ENCODE peak calls at places on chromosomes 2 and 18, in ten cellular contexts. O, Y, B, I, J, L, U, D, V and C are unnamed samples.

GRCh38 chr2:39153312-39153711 is 32.5 kb upstream of the SOS1 start:
- DNase-seq in O (no peak), Y (no peak), B (no peak), I (peak), J (no peak), L (no peak), U (no peak), D (no peak), V (no peak), C (no peak)

GRCh38 chr2:76563730-76564129 is 853.0 kb upstream of the GCFC2 start:
- DNase-seq in O (no peak), Y (no peak), B (no peak), I (no peak), J (no peak), L (no peak), U (no peak), D (no peak), V (no peak), C (no peak)

GRCh38 chr18:5955861-5956260 is 60.5 kb upstream of the TMEM200C start:
- DNase-seq in O (no peak), Y (no peak), B (no peak), I (no peak), J (no peak), L (no peak), U (no peak), D (no peak), V (no peak), C (no peak)

GRCh38 chr2:189548686-189549439 is 31.7 kb downstream of the SLC40A1 start:
- DNase-seq in O (no peak), Y (no peak), B (no peak), I (no peak), J (no peak), L (no peak), U (no peak), D (no peak), V (no peak), C (peak)

GRCh38 chr2:241218131-241219029 is 29.9 kb downstream of the ANO7 start:
- DNase-seq in O (peak), Y (no peak), B (no peak), I (peak), J (no peak), L (no peak), U (no peak), D (peak), V (peak), C (peak)

GRCh38 chr2:219476605-219477578 is 21.8 kb upstream of the GMPPA start:
- DNase-seq in O (no peak), Y (no peak), B (no peak), I (no peak), J (no peak), L (no peak), U (no peak), D (peak), V (no peak), C (no peak)

GRCh38 chr2:172038604-172039003 is 38.9 kb downstream of the METAP1D start:
- DNase-seq in O (no peak), Y (no peak), B (no peak), I (peak), J (peak), L (no peak), U (no peak), D (no peak), V (no peak), C (peak)

GRCh38 chr2:56715670-56716069 is 531.9 kb downstream of the CCDC85A start:
- DNase-seq in O (no peak), Y (no peak), B (no peak), I (no peak), J (no peak), L (no peak), U (no peak), D (no peak), V (no peak), C (no peak)

GRCh38 chr2:1544478-1545069 is 131.3 kb downstream of the TPO start:
- DNase-seq in O (no peak), Y (no peak), B (no peak), I (no peak), J (no peak), L (no peak), U (peak), D (no peak), V (no peak), C (peak)

GRCh38 chr18:7572837-7573236 is 5.7 kb downstream of the PTPRM start:
- DNase-seq in O (no peak), Y (no peak), B (no peak), I (no peak), J (no peak), L (no peak), U (peak), D (no peak), V (peak), C (no peak)

GRCh38 chr2:35415282-35415681 is 940.3 kb upstream of the CRIM1 start:
- DNase-seq in O (no peak), Y (no peak), B (no peak), I (no peak), J (no peak), L (no peak), U (no peak), D (no peak), V (no peak), C (peak)

GRCh38 chr2:190482441-190482840 is 52.1 kb downstream of the NEMP2 start:
- DNase-seq in O (no peak), Y (no peak), B (no peak), I (no peak), J (no peak), L (no peak), U (no peak), D (no peak), V (no peak), C (no peak)

GRCh38 chr2:128208023-128208422 is 110.6 kb downstream of the HS6ST1 start:
- DNase-seq in O (no peak), Y (no peak), B (no peak), I (no peak), J (no peak), L (peak), U (no peak), D (no peak), V (no peak), C (no peak)

GRCh38 chr2:227796044-227796780 is 17.4 kb upstream of the CCL20 start:
- DNase-seq in O (no peak), Y (no peak), B (no peak), I (peak), J (no peak), L (no peak), U (no peak), D (no peak), V (no peak), C (peak)

GRCh38 chr2:158120664-158121063 is 19.0 kb downstream of the UPP2 start:
- DNase-seq in O (no peak), Y (no peak), B (no peak), I (no peak), J (no peak), L (no peak), U (no peak), D (no peak), V (no peak), C (no peak)

GRCh38 chr18:59994357-59994756 is 94.6 kb downstream of the PMAIP1 start:
- DNase-seq in O (no peak), Y (peak), B (no peak), I (peak), J (no peak), L (no peak), U (no peak), D (no peak), V (peak), C (peak)

GRCh38 chr2:226360658-226361057 is 439.0 kb downstream of the IRS1 start:
- DNase-seq in O (no peak), Y (no peak), B (no peak), I (no peak), J (no peak), L (no peak), U (no peak), D (no peak), V (no peak), C (no peak)

GRCh38 chr2:204049635-204050034 is 113.1 kb downstream of the ICOS start:
- DNase-seq in O (no peak), Y (no peak), B (no peak), I (no peak), J (no peak), L (no peak), U (no peak), D (no peak), V (peak), C (no peak)

GRCh38 chr2:208389940-208390339 is 16.7 kb upstream of the PTH2R start:
- DNase-seq in O (no peak), Y (no peak), B (no peak), I (no peak), J (no peak), L (no peak), U (no peak), D (no peak), V (no peak), C (no peak)

GRCh38 chr2:208386546-208386945 is 20.0 kb upstream of the PTH2R start:
- DNase-seq in O (no peak), Y (no peak), B (no peak), I (no peak), J (no peak), L (no peak), U (no peak), D (no peak), V (no peak), C (no peak)

GRCh38 chr2:208392300-208392699 is 14.3 kb upstream of the PTH2R start:
- DNase-seq in O (no peak), Y (no peak), B (no peak), I (no peak), J (no peak), L (no peak), U (no peak), D (no peak), V (no peak), C (peak)
- TF ChIP-seq CTCF in O (peak), Y (peak), B (no peak), I (no peak), J (peak), L (no peak), U (peak), D (no peak), V (no peak), C (no peak)

GRCh38 chr2:179850188-179850587 is 11.2 kb downstream of the ZNF385B start:
- DNase-seq in O (no peak), Y (no peak), B (no peak), I (no peak), J (peak), L (no peak), U (peak), D (no peak), V (no peak), C (no peak)
- TF ChIP-seq CTCF in O (no peak), Y (peak), B (no peak), I (peak), J (peak), L (no peak), U (peak), D (no peak), V (no peak), C (peak)

GRCh38 chr2:14480120-14480519 is 152.4 kb upstream of the LRATD1 start:
- DNase-seq in O (no peak), Y (no peak), B (no peak), I (no peak), J (no peak), L (no peak), U (no peak), D (no peak), V (no peak), C (no peak)

GRCh38 chr2:14475994-14476393 is 156.5 kb upstream of the LRATD1 start:
- DNase-seq in O (no peak), Y (no peak), B (no peak), I (no peak), J (no peak), L (no peak), U (no peak), D (no peak), V (peak), C (no peak)

GRCh38 chr2:14479486-14479885 is 153.0 kb upstream of the LRATD1 start:
- DNase-seq in O (no peak), Y (no peak), B (no peak), I (no peak), J (no peak), L (no peak), U (no peak), D (no peak), V (no peak), C (no peak)

DNA sequence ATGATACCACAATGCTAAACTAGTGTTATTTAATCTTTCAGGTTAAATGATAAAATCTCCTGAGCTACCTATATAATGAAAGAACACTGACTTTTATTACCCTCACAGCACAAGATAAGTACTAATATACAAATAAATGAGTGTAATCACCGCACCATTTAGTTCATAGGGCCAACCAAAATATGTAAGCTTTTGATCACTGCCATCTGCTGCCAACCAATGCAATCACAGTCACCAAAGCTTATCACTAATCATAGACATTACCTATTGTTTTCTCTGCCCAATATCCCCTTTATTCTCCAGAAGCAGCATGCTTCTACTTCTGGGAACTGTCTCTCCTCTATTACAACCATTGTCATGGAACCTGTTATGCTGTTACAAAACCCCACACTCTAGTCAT is 151.6 kb upstream of the LRATD1 start:
- DNase-seq in O (no peak), Y (no peak), B (no peak), I (no peak), J (no peak), L (no peak), U (no peak), D (no peak), V (no peak), C (no peak)
- TF ChIP-seq CTCF in O (no peak), Y (no peak), B (no peak), I (peak), J (no peak), L (no peak), U (no peak), D (no peak), V (no peak), C (no peak)

DNA sequence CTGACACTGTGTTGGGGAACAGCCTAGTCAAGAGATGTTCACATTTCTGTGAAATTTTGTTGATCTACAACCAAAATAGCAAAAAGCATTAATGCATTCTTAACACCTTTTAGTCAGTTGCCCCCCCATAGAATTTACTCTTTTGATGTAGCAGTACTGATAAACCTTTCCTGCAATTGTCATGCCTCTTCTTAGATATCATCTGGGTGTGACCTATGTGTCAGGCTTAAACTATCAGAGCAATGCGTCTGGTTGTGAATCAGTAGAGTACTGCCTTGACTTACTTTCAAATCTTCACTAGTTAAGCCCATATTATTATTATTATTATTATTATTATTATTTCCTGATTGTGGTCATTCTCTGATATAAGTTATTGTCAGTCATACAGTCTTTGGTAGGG is 61.9 kb downstream of the GREB1L start:
- DNase-seq in O (no peak), Y (peak), B (no peak), I (peak), J (no peak), L (no peak), U (no peak), D (no peak), V (no peak), C (no peak)
- TF ChIP-seq CTCF in O (no peak), Y (no peak), B (no peak), I (no peak), J (no peak), L (no peak), U (no peak), D (no peak), V (no peak), C (no peak)

GRCh38 chr2:68669651-68670050 is 26.3 kb downstream of the PROKR1 start:
- DNase-seq in O (no peak), Y (no peak), B (no peak), I (no peak), J (no peak), L (no peak), U (no peak), D (no peak), V (no peak), C (no peak)
- TF ChIP-seq CTCF in O (no peak), Y (no peak), B (no peak), I (no peak), J (no peak), L (no peak), U (no peak), D (no peak), V (no peak), C (no peak)

GRCh38 chr2:25256486-25256875 is 85.2 kb downstream of the DNMT3A start:
- DNase-seq in O (no peak), Y (no peak), B (no peak), I (peak), J (no peak), L (no peak), U (no peak), D (no peak), V (no peak), C (no peak)

GRCh38 chr2:25257032-25257455 is 84.7 kb downstream of the DNMT3A start:
- DNase-seq in O (no peak), Y (no peak), B (no peak), I (no peak), J (peak), L (no peak), U (peak), D (no peak), V (no peak), C (no peak)

GRCh38 chr2:25259744-25260124 is 82.0 kb downstream of the DNMT3A start:
- DNase-seq in O (no peak), Y (no peak), B (no peak), I (peak), J (no peak), L (no peak), U (no peak), D (no peak), V (no peak), C (no peak)

GRCh38 chr2:25258814-25259743 is 82.6 kb downstream of the DNMT3A start:
- DNase-seq in O (no peak), Y (no peak), B (no peak), I (peak), J (no peak), L (no peak), U (no peak), D (no peak), V (no peak), C (no peak)

GRCh38 chr2:25257931-25258771 is 83.6 kb downstream of the DNMT3A start:
- DNase-seq in O (no peak), Y (no peak), B (no peak), I (peak), J (no peak), L (no peak), U (no peak), D (no peak), V (no peak), C (no peak)
- TF ChIP-seq CTCF in O (peak), Y (no peak), B (no peak), I (no peak), J (no peak), L (no peak), U (peak), D (no peak), V (no peak), C (no peak)

GRCh38 chr2:44295636-44296359 is 20.5 kb downstream of the SLC3A1 start:
- DNase-seq in O (no peak), Y (no peak), B (no peak), I (no peak), J (no peak), L (no peak), U (no peak), D (no peak), V (peak), C (no peak)
- TF ChIP-seq CTCF in O (peak), Y (peak), B (no peak), I (peak), J (no peak), L (no peak), U (peak), D (peak), V (peak), C (no peak)

DNA sequence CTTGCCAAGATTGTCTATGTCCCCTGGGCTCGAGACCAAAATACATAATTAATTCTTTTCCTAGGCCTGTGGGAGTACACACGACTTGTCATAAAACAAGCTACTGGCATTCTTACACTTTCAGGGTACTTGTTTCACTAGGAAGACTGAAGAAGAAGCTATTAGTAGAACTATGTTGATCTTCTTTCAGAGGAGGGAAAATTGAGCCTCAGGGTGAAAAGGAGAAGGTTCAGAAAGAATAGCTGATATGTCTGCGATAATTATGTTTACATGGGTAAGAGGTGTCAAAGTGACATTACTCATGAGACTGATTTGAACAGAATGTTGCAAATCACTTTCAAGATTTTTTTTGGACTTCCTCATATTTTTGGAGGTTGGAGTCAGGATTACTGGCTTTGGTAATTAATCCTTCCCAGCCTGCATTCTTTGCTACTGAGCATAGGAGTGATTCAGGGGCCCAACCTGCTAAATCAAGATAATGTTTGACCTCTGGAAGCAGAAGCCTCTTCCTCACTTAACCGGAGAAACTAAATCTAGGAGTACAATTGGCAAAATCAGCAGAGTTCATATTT is 240.0 kb upstream of the NT5C1B start:
- DNase-seq in O (no peak), Y (no peak), B (no peak), I (peak), J (peak), L (no peak), U (peak), D (no peak), V (no peak), C (peak)
- TF ChIP-seq CTCF in O (no peak), Y (no peak), B (no peak), I (no peak), J (no peak), L (no peak), U (no peak), D (no peak), V (no peak), C (no peak)